ENCODE peak calls at places on chromosomes 3 and 15, in four cellular contexts. One of them, this sample, is unnamed.

GRCh38 chr3:119304201-119304713 is 10.1 kb downstream of the ARHGAP31 start:
- DNase-seq in fibroblast of lung: peak
- DNase-seq in HCT116: no peak
- DNase-seq in astrocyte: peak
- DNase-seq in this sample: no peak

GRCh38 chr15:76342046-76342381 is 5.4 kb downstream of the ISL2 start:
- DNase-seq in fibroblast of lung: no peak
- DNase-seq in HCT116: no peak
- DNase-seq in astrocyte: no peak
- DNase-seq in this sample: no peak

GRCh38 chr3:136543385-136543784 is 208.8 kb downstream of the STAG1 start:
- DNase-seq in fibroblast of lung: no peak
- DNase-seq in HCT116: no peak
- DNase-seq in astrocyte: no peak
- DNase-seq in this sample: no peak

GRCh38 chr15:82919231-82919886 is 33.2 kb downstream of the HOMER2 start:
- DNase-seq in fibroblast of lung: no peak
- DNase-seq in HCT116: no peak
- DNase-seq in astrocyte: no peak
- DNase-seq in this sample: no peak

GRCh38 chr3:13249630-13250395 is 170.3 kb downstream of the NUP210 start:
- DNase-seq in fibroblast of lung: no peak
- DNase-seq in HCT116: no peak
- DNase-seq in astrocyte: no peak
- DNase-seq in this sample: no peak

GRCh38 chr15:42737529-42738328 is 801 bp upstream of the CDAN1 start:
- DNase-seq in fibroblast of lung: no peak
- DNase-seq in HCT116: peak
- DNase-seq in astrocyte: no peak
- DNase-seq in this sample: no peak

GRCh38 chr3:114494498-114494897 is 200.7 kb downstream of the TIGIT start:
- DNase-seq in fibroblast of lung: no peak
- DNase-seq in HCT116: no peak
- DNase-seq in astrocyte: no peak
- DNase-seq in this sample: no peak

GRCh38 chr3:172133830-172134229 is 94.5 kb downstream of the FNDC3B start:
- DNase-seq in fibroblast of lung: no peak
- DNase-seq in HCT116: no peak
- DNase-seq in astrocyte: no peak
- DNase-seq in this sample: no peak

GRCh38 chr15:78672285-78673003 is 31.4 kb upstream of the CHRNB4 start:
- DNase-seq in fibroblast of lung: no peak
- DNase-seq in HCT116: no peak
- DNase-seq in astrocyte: no peak
- DNase-seq in this sample: no peak

GRCh38 chr3:156120528-156121251 is at the start of gene KCNAB1:
- DNase-seq in fibroblast of lung: no peak
- DNase-seq in HCT116: no peak
- DNase-seq in astrocyte: no peak
- DNase-seq in this sample: no peak

GRCh38 chr3:21705769-21706168 is 45.2 kb downstream of the ZNF385D start:
- DNase-seq in fibroblast of lung: peak
- DNase-seq in HCT116: no peak
- DNase-seq in astrocyte: peak
- DNase-seq in this sample: no peak

GRCh38 chr3:56762718-56763117 is 39.0 kb downstream of the ARHGEF3 start:
- DNase-seq in fibroblast of lung: no peak
- DNase-seq in HCT116: no peak
- DNase-seq in astrocyte: no peak
- DNase-seq in this sample: no peak

GRCh38 chr3:114178770-114179368 is at the start of gene DRD3:
- DNase-seq in fibroblast of lung: peak
- DNase-seq in HCT116: no peak
- DNase-seq in astrocyte: peak
- DNase-seq in this sample: no peak

GRCh38 chr3:98952404-98952803 is 50.9 kb upstream of the DCBLD2 start:
- DNase-seq in fibroblast of lung: no peak
- DNase-seq in HCT116: no peak
- DNase-seq in astrocyte: no peak
- DNase-seq in this sample: no peak

GRCh38 chr3:161395115-161395514 is 23.8 kb upstream of the SPTSSB start:
- DNase-seq in fibroblast of lung: no peak
- DNase-seq in HCT116: no peak
- DNase-seq in astrocyte: no peak
- DNase-seq in this sample: no peak

GRCh38 chr3:159158213-159158612 is 356.4 kb downstream of the MFSD1 start:
- DNase-seq in fibroblast of lung: peak
- DNase-seq in HCT116: peak
- DNase-seq in astrocyte: no peak
- DNase-seq in this sample: peak

GRCh38 chr15:52385670-52386069 is 90.1 kb upstream of the MYO5C start:
- DNase-seq in fibroblast of lung: no peak
- DNase-seq in HCT116: no peak
- DNase-seq in astrocyte: no peak
- DNase-seq in this sample: no peak

GRCh38 chr3:184011230-184011876 is 6.3 kb downstream of the ABCC5 start:
- DNase-seq in fibroblast of lung: peak
- DNase-seq in HCT116: no peak
- DNase-seq in astrocyte: no peak
- DNase-seq in this sample: no peak

GRCh38 chr15:45251888-45252287 is at the start of gene SLC28A2:
- DNase-seq in fibroblast of lung: no peak
- DNase-seq in HCT116: no peak
- DNase-seq in astrocyte: no peak
- DNase-seq in this sample: no peak

GRCh38 chr3:42694366-42694765 is 8.2 kb downstream of the HHATL start:
- DNase-seq in fibroblast of lung: no peak
- DNase-seq in HCT116: no peak
- DNase-seq in astrocyte: no peak
- DNase-seq in this sample: no peak

GRCh38 chr3:62211675-62212429 is 161.5 kb downstream of the FEZF2 start:
- DNase-seq in fibroblast of lung: no peak
- DNase-seq in HCT116: no peak
- DNase-seq in astrocyte: no peak
- DNase-seq in this sample: no peak

GRCh38 chr3:157785071-157785826 is 282.0 kb upstream of the VEPH1 start:
- DNase-seq in fibroblast of lung: peak
- DNase-seq in HCT116: peak
- DNase-seq in astrocyte: peak
- DNase-seq in this sample: peak

GRCh38 chr15:40282870-40283614 is at the start of gene ANKRD63:
- DNase-seq in fibroblast of lung: no peak
- DNase-seq in HCT116: no peak
- DNase-seq in astrocyte: no peak
- DNase-seq in this sample: no peak

DNA sequence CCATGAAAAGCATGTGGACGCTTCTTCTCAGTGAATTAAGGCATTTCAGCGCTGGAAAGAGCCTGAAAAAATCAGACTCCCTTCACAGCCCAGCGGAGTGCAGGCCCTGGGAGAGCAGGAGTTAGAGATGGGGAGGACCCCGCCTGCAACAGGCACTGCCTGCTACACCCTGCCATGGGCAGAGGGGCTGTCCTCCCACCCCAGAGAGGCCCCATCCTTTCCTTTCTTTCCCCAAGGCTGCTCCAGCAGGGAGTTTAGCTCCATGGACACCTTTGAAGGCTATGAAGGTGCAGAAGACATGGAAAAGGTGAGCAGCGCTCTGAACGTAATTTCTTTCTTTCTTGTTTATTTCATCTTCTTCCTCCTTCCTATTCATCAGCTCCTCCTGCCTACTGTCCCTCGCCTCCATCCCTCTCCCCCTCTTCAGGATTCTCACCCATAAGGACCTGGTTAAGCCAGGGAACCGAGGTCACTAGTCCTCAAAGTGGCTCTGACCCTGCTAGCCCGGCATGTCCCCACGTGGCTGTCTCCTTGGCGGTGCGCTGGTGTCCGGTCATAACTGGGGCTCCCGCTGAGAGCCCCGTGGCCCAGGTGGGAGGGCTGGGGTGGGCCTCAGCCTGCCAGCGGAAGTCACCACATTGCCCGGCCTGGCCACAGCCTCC is 16.1 kb upstream of the ADIPOQ start:
- DNase-seq in fibroblast of lung: no peak
- DNase-seq in HCT116: no peak
- DNase-seq in astrocyte: no peak
- DNase-seq in this sample: no peak
- H3K9ac ChIP-seq in fibroblast of lung: no peak
- H3K9ac ChIP-seq in HCT116: peak
- H3K9ac ChIP-seq in astrocyte: peak
- H3K9ac ChIP-seq in this sample: peak

GRCh38 chr3:2869905-2870304 is 240.3 kb downstream of the IL5RA start:
- DNase-seq in fibroblast of lung: no peak
- DNase-seq in HCT116: no peak
- DNase-seq in astrocyte: no peak
- DNase-seq in this sample: no peak

GRCh38 chr3:2875699-2876098 is 234.5 kb downstream of the IL5RA start:
- DNase-seq in fibroblast of lung: no peak
- DNase-seq in HCT116: no peak
- DNase-seq in astrocyte: no peak
- DNase-seq in this sample: no peak

GRCh38 chr3:2873986-2874385 is 236.2 kb downstream of the IL5RA start:
- DNase-seq in fibroblast of lung: no peak
- DNase-seq in HCT116: no peak
- DNase-seq in astrocyte: no peak
- DNase-seq in this sample: no peak

GRCh38 chr3:2872884-2873283 is 237.3 kb downstream of the IL5RA start:
- DNase-seq in fibroblast of lung: no peak
- DNase-seq in HCT116: no peak
- DNase-seq in astrocyte: no peak
- DNase-seq in this sample: no peak

DNA sequence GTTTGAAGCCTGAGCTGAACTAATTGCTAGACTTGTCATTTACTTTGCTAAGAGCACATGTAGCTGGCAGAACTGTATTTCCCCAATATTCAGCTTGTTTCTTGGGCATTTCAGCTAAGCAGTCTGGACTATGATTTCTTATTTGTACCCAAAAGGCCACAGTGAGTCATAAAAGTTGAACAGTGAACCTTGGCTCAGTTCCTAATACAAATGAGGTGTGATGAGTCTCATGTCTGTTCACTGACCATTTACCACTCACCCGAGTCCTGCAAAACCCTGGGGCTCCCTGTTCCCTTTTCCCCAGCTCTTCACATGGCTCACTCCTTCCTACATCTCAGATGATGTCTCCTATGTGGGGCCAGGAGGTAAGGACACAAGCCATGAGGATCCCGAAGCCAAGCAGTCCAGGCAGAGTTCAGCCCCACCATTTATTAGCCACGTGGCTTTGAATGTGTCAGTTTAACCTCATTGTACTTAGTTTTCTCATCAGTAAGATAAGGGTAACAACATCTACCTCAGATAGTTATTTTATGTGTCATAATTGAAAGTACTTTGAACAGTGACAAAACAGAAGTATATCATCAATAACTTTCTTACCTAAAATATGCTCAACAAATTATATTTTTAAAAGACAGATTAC is 239.3 kb downstream of the IL5RA start:
- DNase-seq in fibroblast of lung: no peak
- DNase-seq in HCT116: no peak
- DNase-seq in astrocyte: no peak
- DNase-seq in this sample: no peak
- H2AFZ ChIP-seq in fibroblast of lung: no peak
- H2AFZ ChIP-seq in HCT116: no peak
- H2AFZ ChIP-seq in astrocyte: no peak
- H2AFZ ChIP-seq in this sample: no peak

DNA sequence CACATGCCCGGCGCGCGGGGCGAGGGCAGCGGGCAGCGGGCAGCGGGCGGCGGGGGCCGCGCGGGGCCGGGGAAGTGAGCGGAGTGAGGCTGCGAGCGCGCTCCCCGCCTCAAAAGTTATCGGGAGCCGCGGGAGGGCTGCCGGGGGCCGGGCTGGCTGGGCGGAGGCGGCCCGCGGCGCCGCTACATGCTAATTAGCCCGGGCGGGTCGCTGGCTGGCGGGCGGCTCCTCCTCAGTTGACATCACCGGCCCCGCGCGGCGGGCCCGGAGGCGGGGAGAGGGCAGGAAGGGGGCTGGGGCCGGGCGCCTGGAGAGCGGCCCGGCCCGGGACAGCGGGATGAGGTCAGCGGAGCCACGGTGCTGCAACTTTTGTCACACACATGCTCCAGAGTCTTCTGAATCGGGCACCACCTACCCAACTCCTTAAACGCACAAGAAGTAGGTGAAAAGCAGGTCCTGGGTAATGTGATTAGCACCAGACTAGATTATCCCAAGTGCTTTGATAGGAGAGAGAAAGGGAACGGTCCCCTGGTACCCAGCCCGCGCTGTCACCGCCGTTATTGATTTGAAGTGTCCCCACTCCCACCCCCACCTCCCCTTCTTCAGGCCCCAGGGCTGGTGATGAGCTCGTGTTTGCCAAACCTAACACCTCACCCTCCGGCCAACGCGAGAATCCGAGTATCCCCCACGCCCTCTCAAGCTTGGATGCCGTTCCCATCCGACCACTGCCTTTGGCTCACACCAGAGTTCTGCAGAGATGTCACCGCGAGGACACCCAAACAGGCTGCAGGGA is at the start of gene HEG1:
- DNase-seq in fibroblast of lung: peak
- DNase-seq in HCT116: no peak
- DNase-seq in astrocyte: peak
- DNase-seq in this sample: no peak
- TF ChIP-seq EZH2 in fibroblast of lung: no peak
- TF ChIP-seq EZH2 in HCT116: no peak
- TF ChIP-seq EZH2 in astrocyte: no peak
- TF ChIP-seq EZH2 in this sample: no peak

DNA sequence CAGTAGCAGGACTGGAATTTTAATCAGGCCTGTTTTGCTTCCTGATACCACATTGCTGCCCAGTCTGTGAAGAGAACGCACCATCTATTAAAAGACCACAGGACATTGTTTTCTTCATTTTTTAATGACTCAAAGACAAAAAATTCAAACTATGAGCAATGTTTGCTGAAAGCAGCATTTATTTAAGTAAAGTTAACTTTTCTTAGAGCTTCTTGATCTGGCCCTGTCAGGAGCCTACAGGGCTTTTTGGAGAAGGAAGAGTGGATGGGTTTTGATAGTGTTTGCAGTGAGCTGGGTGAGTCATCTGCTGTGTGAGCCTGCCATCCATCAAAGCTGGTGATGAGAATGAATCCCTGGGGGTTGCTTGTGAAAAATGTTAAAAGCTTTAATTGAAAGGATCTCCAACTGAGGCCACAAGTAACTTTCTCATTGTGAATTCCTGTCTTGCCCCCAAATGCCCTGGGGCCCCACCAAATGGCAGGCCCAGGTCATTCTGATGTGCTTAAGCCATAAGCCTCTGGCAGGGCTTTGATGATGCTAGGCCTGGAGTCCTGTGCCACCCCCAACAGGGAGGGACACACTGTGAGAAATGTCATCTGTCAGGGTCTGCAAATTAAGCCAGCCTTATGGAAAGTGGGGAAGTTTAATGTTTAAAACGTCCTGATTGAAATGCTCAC is 136.2 kb upstream of the PFN2 start:
- DNase-seq in fibroblast of lung: peak
- DNase-seq in HCT116: no peak
- DNase-seq in astrocyte: peak
- DNase-seq in this sample: no peak
- H3K9ac ChIP-seq in fibroblast of lung: no peak
- H3K9ac ChIP-seq in HCT116: no peak
- H3K9ac ChIP-seq in astrocyte: peak
- H3K9ac ChIP-seq in this sample: no peak